ENCODE peak calls at places on chromosomes 11 and 22, in seven cellular contexts. One of them, this sample, is unnamed.

GRCh38 chr22:27892811-27893210 is 26.2 kb downstream of the PITPNB start:
- DNase-seq in K562: no peak
- DNase-seq in HepG2: peak; percentile 8
- DNase-seq in SK-N-SH: no peak
- DNase-seq in H1: no peak
- DNase-seq in IMR-90: no peak
- DNase-seq in GM12878: no peak
- DNase-seq in this sample: no peak

GRCh38 chr11:46272816-46273427 is 4.5 kb upstream of the CREB3L1 start:
- DNase-seq in SK-N-SH: no peak
- DNase-seq in GM12878: no peak
- DNase-seq in IMR-90: peak; percentile 76
- DNase-seq in HepG2: no peak
- DNase-seq in K562: peak; percentile 35
- DNase-seq in H1: no peak
- DNase-seq in this sample: no peak

GRCh38 chr11:122633219-122633829 is 22.2 kb upstream of the UBASH3B start:
- DNase-seq in H1: no peak
- DNase-seq in GM12878: no peak
- DNase-seq in K562: no peak
- DNase-seq in SK-N-SH: peak; percentile 49
- DNase-seq in HepG2: peak; percentile 62
- DNase-seq in IMR-90: peak; percentile 69
- DNase-seq in this sample: peak; percentile 34

GRCh38 chr11:31816467-31817053 is 5.4 kb upstream of the PAX6 start:
- DNase-seq in SK-N-SH: peak; percentile 50
- DNase-seq in H1: no peak
- DNase-seq in K562: peak; percentile 30
- DNase-seq in IMR-90: no peak
- DNase-seq in HepG2: no peak
- DNase-seq in GM12878: no peak
- DNase-seq in this sample: no peak

GRCh38 chr22:26883393-26883792 is 226.0 kb downstream of the MIAT start:
- DNase-seq in HepG2: no peak
- DNase-seq in IMR-90: no peak
- DNase-seq in H1: no peak
- DNase-seq in SK-N-SH: no peak
- DNase-seq in K562: no peak
- DNase-seq in GM12878: no peak
- DNase-seq in this sample: no peak

GRCh38 chr22:20131593-20131855 is at the start of gene ZDHHC8:
- DNase-seq in SK-N-SH: no peak
- DNase-seq in K562: peak; percentile 96
- DNase-seq in H1: no peak
- DNase-seq in HepG2: no peak
- DNase-seq in IMR-90: no peak
- DNase-seq in GM12878: no peak
- DNase-seq in this sample: no peak

GRCh38 chr11:114233755-114234154 is 62.4 kb upstream of the NNMT start:
- DNase-seq in K562: no peak
- DNase-seq in HepG2: no peak
- DNase-seq in SK-N-SH: no peak
- DNase-seq in IMR-90: peak; percentile 0
- DNase-seq in H1: no peak
- DNase-seq in GM12878: no peak
- DNase-seq in this sample: no peak

GRCh38 chr11:95392644-95393043 is 161.6 kb upstream of the SESN3 start:
- DNase-seq in GM12878: no peak
- DNase-seq in K562: no peak
- DNase-seq in HepG2: no peak
- DNase-seq in IMR-90: no peak
- DNase-seq in SK-N-SH: no peak
- DNase-seq in H1: no peak
- DNase-seq in this sample: no peak

GRCh38 chr11:504053-504993 is 2.7 kb downstream of the RNH1 start:
- DNase-seq in H1: no peak
- DNase-seq in HepG2: no peak
- DNase-seq in IMR-90: no peak
- DNase-seq in SK-N-SH: no peak
- DNase-seq in GM12878: no peak
- DNase-seq in K562: peak; percentile 74
- DNase-seq in this sample: no peak

GRCh38 chr22:48096411-48096810 is 1334.0 kb downstream of the TBC1D22A start:
- DNase-seq in IMR-90: no peak
- DNase-seq in H1: no peak
- DNase-seq in GM12878: no peak
- DNase-seq in K562: no peak
- DNase-seq in SK-N-SH: no peak
- DNase-seq in HepG2: no peak
- DNase-seq in this sample: no peak

GRCh38 chr11:98115873-98116272 is 904.9 kb upstream of the CNTN5 start:
- DNase-seq in IMR-90: no peak
- DNase-seq in K562: no peak
- DNase-seq in GM12878: no peak
- DNase-seq in H1: no peak
- DNase-seq in HepG2: no peak
- DNase-seq in SK-N-SH: no peak
- DNase-seq in this sample: no peak

GRCh38 chr11:96161271-96162089 is 181.5 kb downstream of the MAML2 start:
- DNase-seq in HepG2: no peak
- DNase-seq in K562: no peak
- DNase-seq in GM12878: no peak
- DNase-seq in IMR-90: peak; percentile 68
- DNase-seq in SK-N-SH: no peak
- DNase-seq in H1: no peak
- DNase-seq in this sample: no peak

GRCh38 chr22:27984001-27984695 is 65.1 kb upstream of the PITPNB start:
- DNase-seq in GM12878: no peak
- DNase-seq in IMR-90: no peak
- DNase-seq in HepG2: no peak
- DNase-seq in SK-N-SH: no peak
- DNase-seq in K562: no peak
- DNase-seq in H1: no peak
- DNase-seq in this sample: no peak

GRCh38 chr11:28619870-28620540 is 511.8 kb downstream of the METTL15 start:
- DNase-seq in K562: no peak
- DNase-seq in GM12878: no peak
- DNase-seq in SK-N-SH: no peak
- DNase-seq in HepG2: no peak
- DNase-seq in IMR-90: peak; percentile 83
- DNase-seq in H1: no peak
- DNase-seq in this sample: peak; percentile 15

GRCh38 chr11:129705341-129705740 is 110.3 kb upstream of the TMEM45B start:
- DNase-seq in HepG2: no peak
- DNase-seq in SK-N-SH: no peak
- DNase-seq in H1: no peak
- DNase-seq in K562: no peak
- DNase-seq in GM12878: no peak
- DNase-seq in IMR-90: no peak
- DNase-seq in this sample: no peak

GRCh38 chr11:102386376-102386775 is 39.4 kb downstream of the BIRC2 start:
- DNase-seq in K562: no peak
- DNase-seq in H1: no peak
- DNase-seq in GM12878: no peak
- DNase-seq in SK-N-SH: no peak
- DNase-seq in HepG2: no peak
- DNase-seq in IMR-90: peak; percentile 17
- DNase-seq in this sample: no peak

GRCh38 chr22:45329536-45329936 is 19.8 kb downstream of the FAM118A start:
- DNase-seq in K562: no peak
- DNase-seq in H1: no peak
- DNase-seq in SK-N-SH: peak; percentile 94
- DNase-seq in HepG2: no peak
- DNase-seq in GM12878: no peak
- DNase-seq in IMR-90: no peak
- DNase-seq in this sample: no peak

GRCh38 chr11:68048681-68049508 is 10.1 kb downstream of the TCIRG1 start:
- DNase-seq in K562: no peak
- DNase-seq in GM12878: no peak
- DNase-seq in IMR-90: no peak
- DNase-seq in SK-N-SH: no peak
- DNase-seq in HepG2: no peak
- DNase-seq in H1: no peak
- DNase-seq in this sample: no peak

GRCh38 chr11:115333106-115333505 is 171.1 kb downstream of the CADM1 start:
- DNase-seq in H1: no peak
- DNase-seq in K562: no peak
- DNase-seq in GM12878: no peak
- DNase-seq in HepG2: no peak
- DNase-seq in SK-N-SH: no peak
- DNase-seq in IMR-90: peak; percentile 65
- DNase-seq in this sample: no peak

GRCh38 chr22:47552541-47553205 is 790.2 kb downstream of the TBC1D22A start:
- DNase-seq in SK-N-SH: no peak
- DNase-seq in K562: no peak
- DNase-seq in IMR-90: no peak
- DNase-seq in H1: no peak
- DNase-seq in GM12878: no peak
- DNase-seq in HepG2: no peak
- DNase-seq in this sample: no peak

GRCh38 chr11:111793863-111794262 is 27.7 kb upstream of the PPP2R1B start:
- DNase-seq in K562: no peak
- DNase-seq in H1: no peak
- DNase-seq in SK-N-SH: peak; percentile 75
- DNase-seq in IMR-90: peak; percentile 47
- DNase-seq in GM12878: no peak
- DNase-seq in HepG2: no peak
- DNase-seq in this sample: no peak

GRCh38 chr22:29032584-29032983 is 29.0 kb downstream of the C22orf31 start:
- DNase-seq in GM12878: no peak
- DNase-seq in HepG2: no peak
- DNase-seq in K562: no peak
- DNase-seq in IMR-90: peak; percentile 27
- DNase-seq in H1: no peak
- DNase-seq in SK-N-SH: no peak
- DNase-seq in this sample: peak; percentile 63

GRCh38 chr11:96154802-96155520 is 188.0 kb downstream of the MAML2 start:
- DNase-seq in H1: no peak
- DNase-seq in HepG2: no peak
- DNase-seq in GM12878: no peak
- DNase-seq in K562: no peak
- DNase-seq in IMR-90: peak; percentile 80
- DNase-seq in SK-N-SH: no peak
- DNase-seq in this sample: peak; percentile 18

GRCh38 chr11:47186937-47187681 is 875 bp upstream of the PACSIN3 start:
- DNase-seq in H1: no peak
- DNase-seq in K562: peak; percentile 41
- DNase-seq in GM12878: no peak
- DNase-seq in IMR-90: peak; percentile 54
- DNase-seq in SK-N-SH: peak; percentile 72
- DNase-seq in HepG2: peak; percentile 64
- DNase-seq in this sample: peak; percentile 75

GRCh38 chr22:30285846-30286200 is 3.5 kb downstream of the CASTOR1 start:
- DNase-seq in IMR-90: no peak
- DNase-seq in SK-N-SH: no peak
- DNase-seq in H1: no peak
- DNase-seq in HepG2: no peak
- DNase-seq in K562: no peak
- DNase-seq in GM12878: no peak
- DNase-seq in this sample: no peak

GRCh38 chr11:69249641-69250502 is 44.1 kb upstream of the MYEOV start:
- DNase-seq in K562: no peak
- DNase-seq in H1: peak; percentile 13
- DNase-seq in GM12878: no peak
- DNase-seq in IMR-90: peak; percentile 69
- DNase-seq in HepG2: no peak
- DNase-seq in SK-N-SH: no peak
- DNase-seq in this sample: no peak

GRCh38 chr11:6474806-6475500 is 1.2 kb upstream of the TRIM3 start:
- DNase-seq in IMR-90: peak; percentile 6
- DNase-seq in GM12878: no peak
- DNase-seq in HepG2: no peak
- DNase-seq in H1: no peak
- DNase-seq in K562: no peak
- DNase-seq in SK-N-SH: no peak
- DNase-seq in this sample: no peak

DNA sequence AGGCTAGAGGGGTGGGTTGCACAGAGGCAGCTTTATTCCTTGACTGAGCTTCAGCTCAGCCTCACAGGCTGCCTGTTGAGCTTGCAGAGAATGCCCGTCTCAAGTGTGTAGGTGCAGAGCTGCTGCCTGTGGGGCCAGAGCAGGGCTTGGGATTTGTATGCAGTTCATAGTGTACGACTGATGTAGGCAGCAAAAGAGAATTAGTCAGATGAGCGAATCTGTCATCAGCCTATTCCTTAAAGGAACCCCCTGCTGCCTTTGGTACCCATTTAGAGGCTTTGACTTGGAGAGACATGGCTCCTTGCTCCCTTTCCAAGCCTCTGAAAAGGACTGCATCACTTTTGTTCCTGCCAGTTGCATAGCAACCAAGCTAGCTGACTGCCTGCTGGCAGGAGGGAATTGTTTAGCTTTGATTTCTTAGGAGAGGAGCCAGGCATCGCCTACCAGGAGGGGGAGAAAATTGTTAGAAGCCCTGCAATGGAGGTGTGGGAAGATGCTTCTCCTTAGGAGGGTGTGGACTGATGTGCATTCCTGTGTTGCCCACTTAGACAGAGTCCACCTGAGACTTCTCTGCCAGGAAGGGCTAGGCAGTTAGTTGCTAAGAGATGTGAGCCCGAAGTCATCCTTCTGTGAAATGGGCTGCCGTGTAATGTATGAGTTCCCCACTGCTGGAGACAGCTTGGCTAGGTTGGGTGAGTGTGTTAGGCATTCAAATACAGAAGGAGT is 10.9 kb downstream of the ACO2 start:
- DNase-seq in GM12878: no peak
- DNase-seq in H1: peak; percentile 21
- DNase-seq in K562: no peak
- DNase-seq in HepG2: no peak
- DNase-seq in SK-N-SH: no peak
- DNase-seq in IMR-90: peak; percentile 73
- DNase-seq in this sample: no peak
- TF ChIP-seq RFX5 in GM12878: no peak
- TF ChIP-seq RFX5 in H1: no peak
- TF ChIP-seq RFX5 in K562: no peak
- TF ChIP-seq RFX5 in HepG2: no peak
- TF ChIP-seq RFX5 in SK-N-SH: no peak
- TF ChIP-seq RFX5 in IMR-90: no peak
- TF ChIP-seq RFX5 in this sample: no peak

GRCh38 chr11:12731841-12732336 is 57.7 kb downstream of the TEAD1 start:
- DNase-seq in GM12878: no peak
- DNase-seq in IMR-90: peak; percentile 54
- DNase-seq in H1: no peak
- DNase-seq in HepG2: no peak
- DNase-seq in SK-N-SH: no peak
- DNase-seq in K562: no peak
- DNase-seq in this sample: no peak
- TF ChIP-seq RFX5 in GM12878: no peak
- TF ChIP-seq RFX5 in IMR-90: no peak
- TF ChIP-seq RFX5 in H1: no peak
- TF ChIP-seq RFX5 in HepG2: no peak
- TF ChIP-seq RFX5 in SK-N-SH: no peak
- TF ChIP-seq RFX5 in K562: no peak
- TF ChIP-seq RFX5 in this sample: no peak

GRCh38 chr11:17596711-17597110 is 49.7 kb downstream of the OTOG start:
- DNase-seq in IMR-90: no peak
- DNase-seq in SK-N-SH: no peak
- DNase-seq in GM12878: no peak
- DNase-seq in HepG2: no peak
- DNase-seq in K562: no peak
- DNase-seq in H1: no peak
- DNase-seq in this sample: no peak
- TF ChIP-seq RFX5 in IMR-90: no peak
- TF ChIP-seq RFX5 in SK-N-SH: no peak
- TF ChIP-seq RFX5 in GM12878: no peak
- TF ChIP-seq RFX5 in HepG2: no peak
- TF ChIP-seq RFX5 in K562: no peak
- TF ChIP-seq RFX5 in H1: no peak
- TF ChIP-seq RFX5 in this sample: no peak

GRCh38 chr11:66282468-66283455 is 4.8 kb downstream of the CNIH2 start:
- DNase-seq in SK-N-SH: peak; percentile 98
- DNase-seq in IMR-90: peak; percentile 91
- DNase-seq in H1: peak; percentile 93
- DNase-seq in K562: peak; percentile 96
- DNase-seq in HepG2: peak; percentile 93
- DNase-seq in GM12878: peak; percentile 65
- DNase-seq in this sample: peak; percentile 96
- TF ChIP-seq RFX5 in SK-N-SH: peak; percentile 80
- TF ChIP-seq RFX5 in IMR-90: peak; percentile 51
- TF ChIP-seq RFX5 in H1: no peak
- TF ChIP-seq RFX5 in K562: no peak
- TF ChIP-seq RFX5 in HepG2: peak; percentile 89
- TF ChIP-seq RFX5 in GM12878: peak; percentile 72
- TF ChIP-seq RFX5 in this sample: peak; percentile 54

This sample was measured in A549.